ENCODE peak calls at places on chromosomes 5 and 9, in four cellular contexts. F, A, C and S are unnamed samples.

GRCh38 chr5:149324639-149325038 is 20.7 kb upstream of the GRPEL2 start:
- DNase-seq in A (no peak), F (no peak), C (no peak), S (no peak)

GRCh38 chr9:12708562-12709298 is 15.5 kb downstream of the TYRP1 start:
- DNase-seq in C (no peak), F (no peak), A (no peak), S (no peak)

GRCh38 chr9:37914701-37915358 is 10.9 kb upstream of the SLC25A51 start:
- DNase-seq in F (no peak), C (peak), A (no peak), S (peak)

GRCh38 chr5:145917288-145917687 is 19.1 kb upstream of the SH3RF2 start:
- DNase-seq in F (no peak), A (no peak), C (no peak), S (no peak)

GRCh38 chr5:147713550-147714295 is 68.8 kb downstream of the JAKMIP2 start:
- DNase-seq in A (no peak), C (no peak), F (no peak), S (no peak)

GRCh38 chr5:99060306-99061261 is 131.8 kb upstream of the CHD1 start:
- DNase-seq in F (no peak), A (peak), C (peak), S (peak)

GRCh38 chr9:5800969-5801738 is 31.8 kb downstream of the ERMP1 start:
- DNase-seq in C (no peak), A (no peak), F (no peak), S (no peak)

GRCh38 chr5:112205840-112206239 is 213.2 kb downstream of the EPB41L4A start:
- DNase-seq in C (no peak), A (no peak), F (no peak), S (no peak)

GRCh38 chr9:112091805-112092204 is 83.3 kb downstream of the SUSD1 start:
- DNase-seq in C (no peak), A (no peak), F (no peak), S (no peak)

GRCh38 chr5:134511796-134512660 is 13.4 kb upstream of the JADE2 start:
- DNase-seq in F (no peak), C (no peak), A (no peak), S (peak)

GRCh38 chr5:107554776-107555424 is 115.8 kb downstream of the EFNA5 start:
- DNase-seq in C (no peak), F (no peak), A (no peak), S (no peak)

GRCh38 chr5:175657593-175658271 is at the start of gene HRH2:
- DNase-seq in F (peak), C (peak), A (no peak), S (no peak)

GRCh38 chr9:14170973-14171596 is 142.9 kb downstream of the NFIB start:
- DNase-seq in A (no peak), F (no peak), C (no peak), S (no peak)

GRCh38 chr9:129669141-129669718 is 3.8 kb downstream of the PRRX2 start:
- DNase-seq in A (no peak), C (no peak), F (no peak), S (no peak)

GRCh38 chr5:134555889-134556311 is 30.4 kb downstream of the JADE2 start:
- DNase-seq in A (peak), C (peak), F (no peak), S (peak)

GRCh38 chr5:109844148-109844547 is 154.4 kb downstream of the MAN2A1 start:
- DNase-seq in A (no peak), F (no peak), C (no peak), S (no peak)
- TF ChIP-seq CTCF in A (no peak), F (no peak), C (no peak), S (no peak)

DNA sequence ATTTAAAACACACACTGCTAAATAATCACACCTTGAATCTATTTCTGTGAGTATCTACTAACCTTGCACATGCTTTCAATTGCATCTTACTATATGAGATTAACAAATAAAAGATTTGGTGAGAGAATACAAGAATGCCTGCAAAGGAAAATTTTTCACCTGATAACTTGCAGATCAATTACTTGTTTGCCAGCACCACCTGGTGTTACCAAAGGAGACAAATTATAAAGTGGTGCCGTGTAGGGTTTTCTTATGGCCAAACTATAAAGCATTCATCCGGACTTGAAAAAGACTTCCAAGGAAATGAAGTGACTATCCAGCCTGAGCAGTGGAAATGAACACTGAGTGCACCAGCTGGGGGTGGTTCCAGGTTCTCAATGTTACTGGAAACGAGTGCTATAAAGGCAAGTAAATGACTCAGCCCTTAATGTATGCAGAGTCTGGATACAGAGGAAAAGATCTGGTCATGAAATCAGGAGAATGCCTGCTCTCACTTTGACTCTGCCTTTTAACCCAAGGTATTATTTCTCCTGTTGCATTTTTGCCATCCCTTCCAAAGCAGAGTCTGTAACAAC is 113.2 kb downstream of the DNAH5 start:
- DNase-seq in A (no peak), C (no peak), F (no peak), S (no peak)
- TF ChIP-seq CTCF in A (no peak), C (no peak), F (no peak), S (no peak)

GRCh38 chr9:126334626-126335621 is 8.3 kb downstream of the MVB12B start:
- DNase-seq in A (no peak), F (no peak), C (no peak), S (peak)
- TF ChIP-seq CTCF in A (no peak), F (no peak), C (no peak), S (no peak)

DNA sequence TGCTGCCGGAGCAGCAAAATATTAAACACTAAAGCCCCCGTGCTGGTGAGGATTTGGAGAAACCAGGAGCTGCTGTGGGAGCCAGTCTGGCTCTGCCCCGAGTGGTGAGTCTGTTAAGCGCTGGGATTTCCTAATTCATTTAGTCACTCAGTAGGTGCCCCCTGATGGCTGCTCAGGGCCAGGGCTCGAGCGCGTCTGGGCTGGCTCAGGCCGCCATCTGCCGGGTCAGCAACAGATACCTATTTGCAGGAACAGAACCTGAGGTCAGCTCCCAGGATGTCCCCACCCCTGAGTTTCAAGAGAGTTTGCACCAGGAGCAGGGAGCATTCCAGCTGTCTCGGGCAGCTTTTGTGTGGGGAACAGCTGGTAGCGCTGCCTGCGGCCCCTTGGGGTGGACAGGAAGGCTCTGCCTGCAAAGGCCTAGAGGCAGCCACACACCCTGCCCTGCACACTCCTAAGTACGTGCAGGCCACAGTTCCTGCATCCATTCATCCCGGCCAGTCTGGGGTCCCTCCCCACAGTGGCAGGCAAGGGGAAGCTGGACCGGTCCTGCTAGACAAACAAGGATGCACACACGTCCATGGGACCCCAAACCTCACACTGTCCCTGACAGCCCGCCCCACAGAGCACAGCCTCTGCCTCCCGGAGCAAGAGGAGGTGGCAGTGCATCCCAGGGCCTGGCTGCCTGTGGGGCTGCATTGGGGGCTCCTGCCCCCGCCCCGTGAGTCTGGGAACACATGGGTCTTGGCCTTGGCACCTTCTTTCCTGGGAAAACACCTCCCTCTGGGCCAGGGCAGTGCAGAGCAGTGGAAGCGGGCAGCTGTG is 83.7 kb downstream of the ADAMTS2 start:
- DNase-seq in A (peak), F (peak), C (peak), S (no peak)
- TF ChIP-seq CTCF in A (no peak), F (no peak), C (peak), S (no peak)